ENCODE peak calls at places on chromosomes 5 and 9, in six cellular contexts. One of them, this sample, is unnamed.

GRCh38 chr9:8070779-8071444 is 271.3 kb upstream of the DMAC1 start:
- DNase-seq in cardiac muscle cell: no peak
- DNase-seq in GM12864: no peak
- DNase-seq in HFFc6: no peak
- DNase-seq in endothelial cell: no peak
- DNase-seq in astrocyte of the spinal cord: no peak
- DNase-seq in this sample: no peak

GRCh38 chr9:94804917-94805544 is 78.5 kb downstream of the AOPEP start:
- DNase-seq in cardiac muscle cell: no peak
- DNase-seq in GM12864: no peak
- DNase-seq in HFFc6: no peak
- DNase-seq in endothelial cell: no peak
- DNase-seq in astrocyte of the spinal cord: no peak
- DNase-seq in this sample: no peak

GRCh38 chr9:134005381-134005780 is 13.3 kb upstream of the VAV2 start:
- DNase-seq in cardiac muscle cell: no peak
- DNase-seq in GM12864: no peak
- DNase-seq in HFFc6: no peak
- DNase-seq in endothelial cell: no peak
- DNase-seq in astrocyte of the spinal cord: no peak
- DNase-seq in this sample: no peak

GRCh38 chr9:77384406-77384805 is 207.1 kb downstream of the VPS13A start:
- DNase-seq in cardiac muscle cell: peak
- DNase-seq in GM12864: no peak
- DNase-seq in HFFc6: peak
- DNase-seq in endothelial cell: no peak
- DNase-seq in astrocyte of the spinal cord: peak
- DNase-seq in this sample: no peak

GRCh38 chr9:15873573-15874177 is 320.8 kb downstream of the CCDC171 start:
- DNase-seq in cardiac muscle cell: peak
- DNase-seq in GM12864: no peak
- DNase-seq in HFFc6: peak
- DNase-seq in endothelial cell: peak
- DNase-seq in astrocyte of the spinal cord: peak
- DNase-seq in this sample: peak

GRCh38 chr5:172816887-172817418 is 17.1 kb upstream of the ERGIC1 start:
- DNase-seq in cardiac muscle cell: peak
- DNase-seq in GM12864: no peak
- DNase-seq in HFFc6: peak
- DNase-seq in endothelial cell: no peak
- DNase-seq in astrocyte of the spinal cord: peak
- DNase-seq in this sample: no peak

GRCh38 chr5:9362600-9362999 is 183.3 kb downstream of the SEMA5A start:
- DNase-seq in cardiac muscle cell: no peak
- DNase-seq in GM12864: peak
- DNase-seq in HFFc6: no peak
- DNase-seq in endothelial cell: no peak
- DNase-seq in astrocyte of the spinal cord: no peak
- DNase-seq in this sample: no peak

GRCh38 chr5:172144291-172144815 is 43.7 kb downstream of the STK10 start:
- DNase-seq in cardiac muscle cell: peak
- DNase-seq in GM12864: no peak
- DNase-seq in HFFc6: no peak
- DNase-seq in endothelial cell: no peak
- DNase-seq in astrocyte of the spinal cord: no peak
- DNase-seq in this sample: no peak

GRCh38 chr9:13427587-13427986 is 148.1 kb upstream of the MPDZ start:
- DNase-seq in cardiac muscle cell: peak
- DNase-seq in GM12864: no peak
- DNase-seq in HFFc6: peak
- DNase-seq in endothelial cell: peak
- DNase-seq in astrocyte of the spinal cord: peak
- DNase-seq in this sample: peak

GRCh38 chr5:10619649-10620048 is 55.8 kb downstream of the ANKRD33B start:
- DNase-seq in cardiac muscle cell: no peak
- DNase-seq in GM12864: no peak
- DNase-seq in HFFc6: no peak
- DNase-seq in endothelial cell: no peak
- DNase-seq in astrocyte of the spinal cord: no peak
- DNase-seq in this sample: no peak

GRCh38 chr9:83304686-83305085 is 233.5 kb downstream of the FRMD3 start:
- DNase-seq in cardiac muscle cell: peak
- DNase-seq in GM12864: no peak
- DNase-seq in HFFc6: no peak
- DNase-seq in endothelial cell: no peak
- DNase-seq in astrocyte of the spinal cord: peak
- DNase-seq in this sample: no peak

GRCh38 chr9:6644346-6645152 is 980 bp downstream of the GLDC start:
- DNase-seq in cardiac muscle cell: no peak
- DNase-seq in GM12864: no peak
- DNase-seq in HFFc6: no peak
- DNase-seq in endothelial cell: no peak
- DNase-seq in astrocyte of the spinal cord: peak
- DNase-seq in this sample: peak

GRCh38 chr9:91949946-91950664 is at the start of gene ROR2:
- DNase-seq in cardiac muscle cell: peak
- DNase-seq in GM12864: no peak
- DNase-seq in HFFc6: no peak
- DNase-seq in endothelial cell: peak
- DNase-seq in astrocyte of the spinal cord: peak
- DNase-seq in this sample: peak

GRCh38 chr5:117302473-117302872 is 727.9 kb upstream of the SEMA6A start:
- DNase-seq in cardiac muscle cell: no peak
- DNase-seq in GM12864: no peak
- DNase-seq in HFFc6: no peak
- DNase-seq in endothelial cell: no peak
- DNase-seq in astrocyte of the spinal cord: no peak
- DNase-seq in this sample: no peak

GRCh38 chr5:172133359-172134029 is 54.5 kb downstream of the STK10 start:
- DNase-seq in cardiac muscle cell: peak
- DNase-seq in GM12864: no peak
- DNase-seq in HFFc6: peak
- DNase-seq in endothelial cell: no peak
- DNase-seq in astrocyte of the spinal cord: peak
- DNase-seq in this sample: no peak

GRCh38 chr5:57696005-57696755 is 213.6 kb upstream of the ACTBL2 start:
- DNase-seq in cardiac muscle cell: no peak
- DNase-seq in GM12864: no peak
- DNase-seq in HFFc6: no peak
- DNase-seq in endothelial cell: no peak
- DNase-seq in astrocyte of the spinal cord: no peak
- DNase-seq in this sample: no peak

GRCh38 chr9:70954126-70954525 is 167.3 kb downstream of the TRPM3 start:
- DNase-seq in cardiac muscle cell: peak
- DNase-seq in GM12864: no peak
- DNase-seq in HFFc6: peak
- DNase-seq in endothelial cell: no peak
- DNase-seq in astrocyte of the spinal cord: peak
- DNase-seq in this sample: no peak

GRCh38 chr9:69931340-69931739 is 110.7 kb downstream of the CFAP95 start:
- DNase-seq in cardiac muscle cell: peak
- DNase-seq in GM12864: no peak
- DNase-seq in HFFc6: peak
- DNase-seq in endothelial cell: no peak
- DNase-seq in astrocyte of the spinal cord: no peak
- DNase-seq in this sample: no peak

GRCh38 chr9:107118873-107119272 is 164.2 kb upstream of the RAD23B start:
- DNase-seq in cardiac muscle cell: no peak
- DNase-seq in GM12864: no peak
- DNase-seq in HFFc6: no peak
- DNase-seq in endothelial cell: no peak
- DNase-seq in astrocyte of the spinal cord: no peak
- DNase-seq in this sample: no peak

GRCh38 chr9:90870646-90871326 is 69.2 kb downstream of the SYK start:
- DNase-seq in cardiac muscle cell: peak
- DNase-seq in GM12864: peak
- DNase-seq in HFFc6: peak
- DNase-seq in endothelial cell: peak
- DNase-seq in astrocyte of the spinal cord: peak
- DNase-seq in this sample: no peak

GRCh38 chr9:90874194-90874593 is 72.6 kb downstream of the SYK start:
- DNase-seq in cardiac muscle cell: no peak
- DNase-seq in GM12864: no peak
- DNase-seq in HFFc6: no peak
- DNase-seq in endothelial cell: no peak
- DNase-seq in astrocyte of the spinal cord: no peak
- DNase-seq in this sample: no peak

GRCh38 chr9:90873422-90873821 is 71.8 kb downstream of the SYK start:
- DNase-seq in cardiac muscle cell: no peak
- DNase-seq in GM12864: no peak
- DNase-seq in HFFc6: no peak
- DNase-seq in endothelial cell: no peak
- DNase-seq in astrocyte of the spinal cord: no peak
- DNase-seq in this sample: no peak

GRCh38 chr9:90872835-90873294 is 71.2 kb downstream of the SYK start:
- DNase-seq in cardiac muscle cell: no peak
- DNase-seq in GM12864: no peak
- DNase-seq in HFFc6: no peak
- DNase-seq in endothelial cell: no peak
- DNase-seq in astrocyte of the spinal cord: no peak
- DNase-seq in this sample: no peak

DNA sequence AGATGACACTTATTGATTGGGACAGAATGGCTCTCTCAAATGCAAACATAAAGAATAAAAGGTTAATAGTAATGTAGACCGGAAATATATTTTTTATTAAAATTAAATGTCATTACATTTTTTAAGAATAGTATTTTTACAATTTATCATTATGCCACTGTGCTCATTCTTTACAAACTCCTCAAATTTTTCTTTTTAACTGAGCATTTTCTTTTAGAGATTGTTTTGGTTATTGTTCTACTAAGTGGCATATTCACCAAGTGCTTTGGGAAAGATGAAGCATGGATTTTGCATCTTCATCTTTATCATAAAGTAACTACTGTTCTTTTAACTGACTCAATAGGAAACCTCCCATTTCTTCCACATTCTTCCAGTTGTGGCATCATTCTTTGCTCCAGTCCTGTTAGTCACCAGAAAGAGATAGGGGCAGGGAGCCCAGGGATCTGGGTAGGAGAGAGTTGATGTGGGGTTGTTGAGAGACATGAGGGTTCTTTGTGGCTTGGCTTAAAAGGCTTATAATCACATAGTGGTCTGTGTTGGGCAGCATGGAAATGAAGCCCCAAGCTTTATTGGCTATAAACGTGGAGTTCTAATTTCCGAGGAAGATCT is 69.8 kb downstream of the SYK start:
- DNase-seq in cardiac muscle cell: peak
- DNase-seq in GM12864: no peak
- DNase-seq in HFFc6: no peak
- DNase-seq in endothelial cell: no peak
- DNase-seq in astrocyte of the spinal cord: no peak
- DNase-seq in this sample: no peak
- TF ChIP-seq CTCF in cardiac muscle cell: no peak
- TF ChIP-seq CTCF in GM12864: no peak
- TF ChIP-seq CTCF in HFFc6: peak
- TF ChIP-seq CTCF in endothelial cell: no peak
- TF ChIP-seq CTCF in astrocyte of the spinal cord: no peak
- TF ChIP-seq CTCF in this sample: no peak

DNA sequence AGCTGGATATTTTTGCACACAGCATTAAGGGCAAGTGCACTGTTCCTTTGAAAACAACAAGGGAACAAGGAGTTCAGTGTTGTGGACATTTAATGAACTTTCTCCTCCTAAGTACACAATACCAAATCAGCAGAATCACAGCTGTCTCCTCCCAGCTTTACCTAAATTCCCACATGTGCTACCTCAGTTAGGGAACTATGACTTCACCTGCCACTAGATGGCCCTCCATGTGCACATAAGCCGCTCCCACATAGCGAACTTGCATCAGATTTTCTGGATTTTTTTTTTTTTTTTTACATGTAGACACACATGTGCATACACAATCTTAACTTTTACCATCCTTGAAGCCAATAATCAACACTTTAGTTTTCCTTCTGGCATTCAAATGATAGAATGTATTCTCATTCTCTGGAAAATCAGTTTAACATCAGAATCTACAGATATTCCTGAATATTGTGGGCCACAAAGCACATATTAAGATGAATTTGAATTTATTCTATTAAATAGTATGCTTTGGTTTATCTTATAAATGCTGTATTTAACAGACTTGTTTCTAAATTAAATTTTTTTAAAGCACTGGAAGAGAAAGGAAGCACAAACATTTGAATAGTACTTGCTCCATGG is 123.6 kb downstream of the PALM2AKAP2 start:
- DNase-seq in cardiac muscle cell: peak
- DNase-seq in GM12864: no peak
- DNase-seq in HFFc6: peak
- DNase-seq in endothelial cell: peak
- DNase-seq in astrocyte of the spinal cord: peak
- DNase-seq in this sample: no peak
- TF ChIP-seq CTCF in cardiac muscle cell: peak
- TF ChIP-seq CTCF in GM12864: peak
- TF ChIP-seq CTCF in HFFc6: peak
- TF ChIP-seq CTCF in endothelial cell: peak
- TF ChIP-seq CTCF in astrocyte of the spinal cord: peak
- TF ChIP-seq CTCF in this sample: peak

GRCh38 chr5:138111937-138112336 is 27.3 kb downstream of the NME5 start:
- DNase-seq in cardiac muscle cell: no peak
- DNase-seq in GM12864: no peak
- DNase-seq in HFFc6: peak
- DNase-seq in endothelial cell: no peak
- DNase-seq in astrocyte of the spinal cord: peak
- DNase-seq in this sample: no peak
- TF ChIP-seq CTCF in cardiac muscle cell: no peak
- TF ChIP-seq CTCF in GM12864: no peak
- TF ChIP-seq CTCF in HFFc6: no peak
- TF ChIP-seq CTCF in endothelial cell: no peak
- TF ChIP-seq CTCF in astrocyte of the spinal cord: no peak
- TF ChIP-seq CTCF in this sample: no peak

DNA sequence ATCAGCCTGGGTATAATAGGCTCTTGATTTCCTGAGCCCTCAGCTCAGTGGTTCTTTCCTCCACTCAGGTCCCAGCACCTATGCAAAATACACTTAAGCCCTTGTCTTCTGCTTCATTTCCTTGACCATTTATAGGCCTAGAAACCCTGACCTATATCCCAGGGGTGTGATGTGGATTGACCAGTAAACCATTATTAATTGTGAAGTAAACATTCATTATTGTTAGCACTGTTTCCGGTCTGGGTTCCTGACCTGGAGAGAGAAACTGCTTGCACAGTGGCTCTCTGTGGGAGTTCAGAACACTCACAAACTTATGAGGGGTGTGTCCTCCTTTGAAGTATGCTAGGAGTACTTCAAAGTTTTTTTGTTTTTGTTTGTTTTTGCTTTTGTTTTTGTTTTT is 19.6 kb upstream of the TOMM5 start:
- DNase-seq in cardiac muscle cell: no peak
- DNase-seq in GM12864: no peak
- DNase-seq in HFFc6: no peak
- DNase-seq in endothelial cell: no peak
- DNase-seq in astrocyte of the spinal cord: no peak
- DNase-seq in this sample: no peak
- TF ChIP-seq CTCF in cardiac muscle cell: no peak
- TF ChIP-seq CTCF in GM12864: no peak
- TF ChIP-seq CTCF in HFFc6: no peak
- TF ChIP-seq CTCF in endothelial cell: no peak
- TF ChIP-seq CTCF in astrocyte of the spinal cord: no peak
- TF ChIP-seq CTCF in this sample: no peak

DNA sequence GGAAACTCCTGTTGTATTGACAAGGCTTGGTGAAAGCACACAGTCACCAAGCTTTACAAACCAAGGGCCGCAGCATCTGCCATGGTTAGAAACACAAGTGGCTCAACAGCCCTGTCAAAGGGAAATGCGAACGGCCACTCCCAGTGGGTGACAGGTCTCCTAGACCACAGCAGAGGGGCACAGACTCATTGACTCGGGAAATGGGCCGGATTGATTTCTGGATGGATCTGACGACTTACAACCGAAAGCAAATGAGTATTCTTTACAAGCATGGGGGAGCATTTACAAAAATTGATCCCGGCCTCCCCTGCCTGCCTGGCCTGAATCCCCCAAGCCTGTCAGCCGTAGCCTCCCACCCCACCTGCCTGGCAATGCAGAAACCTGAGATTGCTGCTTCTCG is 48.2 kb downstream of the ADAMTS2 start:
- DNase-seq in cardiac muscle cell: no peak
- DNase-seq in GM12864: no peak
- DNase-seq in HFFc6: no peak
- DNase-seq in endothelial cell: no peak
- DNase-seq in astrocyte of the spinal cord: no peak
- DNase-seq in this sample: no peak
- TF ChIP-seq CTCF in cardiac muscle cell: no peak
- TF ChIP-seq CTCF in GM12864: no peak
- TF ChIP-seq CTCF in HFFc6: no peak
- TF ChIP-seq CTCF in endothelial cell: no peak
- TF ChIP-seq CTCF in astrocyte of the spinal cord: no peak
- TF ChIP-seq CTCF in this sample: no peak

This sample was measured in GM06990.